ENCODE peak calls at places on chromosomes 1 and 21, in seven cellular contexts. I, K, S, W, L, D and M are unnamed samples.

GRCh38 chr1:154716012-154716411 is 108.0 kb upstream of the ADAR start:
- DNase-seq in I (no peak), K (no peak), S (no peak), W (no peak), L (no peak), D (no peak), M (peak; percentile 53)

GRCh38 chr1:119554188-119554587 is 47.2 kb downstream of the HSD3B1 start:
- DNase-seq in I (no peak), K (peak; percentile 59), S (peak; percentile 52), W (peak; percentile 98), L (no peak), D (no peak), M (peak; percentile 47)

GRCh38 chr1:216665381-216665780 is 57.8 kb downstream of the ESRRG start:
- DNase-seq in I (no peak), K (no peak), S (no peak), W (no peak), L (no peak), D (no peak), M (no peak)

GRCh38 chr21:44328242-44328895 is 10.8 kb downstream of the CFAP410 start:
- DNase-seq in I (no peak), K (no peak), S (no peak), W (no peak), L (no peak), D (no peak), M (no peak)

GRCh38 chr1:21257431-21258135 is 32.7 kb downstream of the ECE1 start:
- DNase-seq in I (no peak), K (no peak), S (no peak), W (no peak), L (no peak), D (no peak), M (no peak)

GRCh38 chr21:25456672-25457071 is 150.6 kb downstream of the MRPL39 start:
- DNase-seq in I (no peak), K (no peak), S (no peak), W (peak; percentile 2), L (no peak), D (no peak), M (no peak)

GRCh38 chr1:1196431-1197187 is 9.8 kb downstream of the TNFRSF18 start:
- DNase-seq in I (no peak), K (no peak), S (no peak), W (no peak), L (peak; percentile 48), D (no peak), M (no peak)

GRCh38 chr1:107474877-107475612 is 334.2 kb downstream of the NTNG1 start:
- DNase-seq in I (no peak), K (no peak), S (no peak), W (no peak), L (no peak), D (no peak), M (no peak)

GRCh38 chr21:30194701-30195299 is 21.1 kb downstream of the CLDN8 start:
- DNase-seq in I (peak; percentile 45), K (no peak), S (no peak), W (peak; percentile 6), L (no peak), D (no peak), M (no peak)

GRCh38 chr1:247299723-247300381 is 31.8 kb downstream of the ZNF496 start:
- DNase-seq in I (no peak), K (no peak), S (no peak), W (no peak), L (no peak), D (no peak), M (no peak)

GRCh38 chr1:234871710-234872262 is 256.9 kb downstream of the TOMM20 start:
- DNase-seq in I (no peak), K (peak; percentile 43), S (no peak), W (peak; percentile 88), L (no peak), D (no peak), M (no peak)

GRCh38 chr21:31098576-31099005 is 60.3 kb upstream of the KRTAP19-8 start:
- DNase-seq in I (peak; percentile 58), K (peak; percentile 74), S (peak; percentile 73), W (peak; percentile 35), L (peak; percentile 89), D (peak; percentile 49), M (peak; percentile 85)

GRCh38 chr1:85224734-85225623 is 24.2 kb upstream of the SYDE2 start:
- DNase-seq in I (no peak), K (no peak), S (no peak), W (no peak), L (no peak), D (no peak), M (no peak)

GRCh38 chr1:64878931-64879710 is 87.2 kb downstream of the JAK1 start:
- DNase-seq in I (no peak), K (peak; percentile 97), S (no peak), W (no peak), L (no peak), D (no peak), M (no peak)

GRCh38 chr1:228398741-228399461 is 7.7 kb downstream of the TRIM11 start:
- DNase-seq in I (no peak), K (no peak), S (no peak), W (no peak), L (no peak), D (no peak), M (no peak)

GRCh38 chr1:211711313-211711712 is 35.9 kb upstream of the NEK2 start:
- DNase-seq in I (no peak), K (no peak), S (no peak), W (peak; percentile 47), L (no peak), D (no peak), M (no peak)

GRCh38 chr1:236844499-236845271 is 49.6 kb downstream of the MTR start:
- DNase-seq in I (no peak), K (no peak), S (no peak), W (peak; percentile 38), L (no peak), D (no peak), M (peak; percentile 80)

GRCh38 chr1:19163261-19163660 is 46.8 kb downstream of the UBR4 start:
- DNase-seq in I (peak; percentile 9), K (peak; percentile 68), S (no peak), W (peak; percentile 89), L (no peak), D (no peak), M (peak; percentile 87)

GRCh38 chr1:53188099-53188498 is 8.5 kb upstream of the CPT2 start:
- DNase-seq in I (no peak), K (no peak), S (no peak), W (no peak), L (no peak), D (no peak), M (no peak)

GRCh38 chr1:155124503-155125463 is 2.9 kb upstream of the EFNA1 start:
- DNase-seq in I (peak; percentile 24), K (peak; percentile 88), S (no peak), W (peak; percentile 74), L (no peak), D (no peak), M (no peak)

GRCh38 chr1:163275222-163275621 is 46.5 kb upstream of the NUF2 start:
- DNase-seq in I (peak; percentile 28), K (no peak), S (no peak), W (peak; percentile 17), L (no peak), D (no peak), M (peak; percentile 25)

GRCh38 chr1:108817016-108817415 is 39.9 kb downstream of the AKNAD1 start:
- DNase-seq in I (no peak), K (peak; percentile 67), S (peak; percentile 60), W (peak; percentile 97), L (no peak), D (no peak), M (peak; percentile 82)

GRCh38 chr1:165696625-165697100 is 1.7 kb downstream of the ALDH9A1 start:
- DNase-seq in I (peak; percentile 27), K (peak; percentile 13), S (no peak), W (peak; percentile 79), L (no peak), D (no peak), M (peak; percentile 63)

GRCh38 chr1:23370744-23371710 is 1.4 kb upstream of the ZNF436 start:
- DNase-seq in I (no peak), K (peak; percentile 84), S (no peak), W (no peak), L (no peak), D (no peak), M (no peak)

GRCh38 chr21:43333301-43334062 is 93.4 kb downstream of the SIK1 start:
- DNase-seq in I (peak; percentile 68), K (peak; percentile 80), S (no peak), W (peak; percentile 68), L (no peak), D (no peak), M (peak; percentile 92)

GRCh38 chr1:203480525-203481084 is 5.0 kb downstream of the PRELP start:
- DNase-seq in I (peak; percentile 45), K (peak; percentile 56), S (peak; percentile 90), W (peak; percentile 54), L (peak; percentile 74), D (peak; percentile 31), M (peak; percentile 87)

GRCh38 chr1:16386454-16387113 is 19.5 kb downstream of the SZRD1 start:
- DNase-seq in I (peak; percentile 83), K (peak; percentile 76), S (no peak), W (peak; percentile 93), L (no peak), D (no peak), M (peak; percentile 81)

GRCh38 chr1:159798893-159799292 is 3.3 kb upstream of the FCRL6 start:
- DNase-seq in I (peak; percentile 91), K (peak; percentile 88), S (peak; percentile 74), W (peak; percentile 90), L (no peak), D (peak; percentile 4), M (peak; percentile 86)

GRCh38 chr1:232557661-232558260 is 72.2 kb downstream of the SIPA1L2 start:
- DNase-seq in I (no peak), K (no peak), S (no peak), W (no peak), L (no peak), D (no peak), M (no peak)

GRCh38 chr21:25956993-25957714 is 213.4 kb downstream of the APP start:
- DNase-seq in I (no peak), K (peak; percentile 67), S (no peak), W (peak; percentile 41), L (no peak), D (no peak), M (peak; percentile 43)

GRCh38 chr1:116538527-116538926 is 32.3 kb downstream of the CD58 start:
- DNase-seq in I (peak; percentile 45), K (no peak), S (no peak), W (peak; percentile 82), L (no peak), D (no peak), M (peak; percentile 22)

GRCh38 chr1:24875257-24875656 is 54.8 kb downstream of the RUNX3 start:
- DNase-seq in I (no peak), K (no peak), S (no peak), W (no peak), L (peak; percentile 40), D (no peak), M (no peak)

GRCh38 chr1:53198241-53198651 is 1.6 kb downstream of the CPT2 start:
- DNase-seq in I (no peak), K (no peak), S (no peak), W (no peak), L (no peak), D (no peak), M (peak; percentile 67)